ENCODE peak calls at places on chromosomes 7 and 10, in ten cellular contexts. M is sigmoid colon, S is K562, I is transverse colon, E is stomach, L is A549, A is tibial nerve, H is esophagus muscularis mucosa, J is SK-N-SH, V is suprapubic skin. C is an unnamed sample.

GRCh38 chr10:113053881-113054280 is 103.8 kb downstream of the TCF7L2 start:
- DNase-seq in M (peak), S (no peak), I (no peak), E (no peak), L (no peak), A (no peak), H (no peak), J (no peak), V (no peak), C (no peak)

GRCh38 chr7:128443817-128444216 is 11.9 kb upstream of the HILPDA start:
- DNase-seq in M (no peak), S (no peak), I (no peak), E (peak), L (no peak), A (no peak), H (no peak), J (no peak), V (no peak), C (no peak)

GRCh38 chr10:11533328-11533781 is 78.1 kb downstream of the USP6NL start:
- DNase-seq in M (no peak), S (peak), I (no peak), E (no peak), L (peak), A (no peak), H (no peak), J (no peak), V (no peak), C (no peak)

GRCh38 chr7:16026253-16027020 is 340.0 kb upstream of the MEOX2 start:
- DNase-seq in M (peak), S (no peak), I (no peak), E (no peak), L (no peak), A (no peak), H (no peak), J (no peak), V (no peak), C (no peak)

GRCh38 chr7:50166997-50167961 is 74.2 kb upstream of the ZPBP start:
- DNase-seq in M (no peak), S (no peak), I (no peak), E (no peak), L (no peak), A (no peak), H (peak), J (no peak), V (no peak), C (no peak)

GRCh38 chr10:46326066-46326465 is 39.3 kb downstream of the ANTXRL start:
- DNase-seq in M (no peak), S (no peak), I (no peak), E (no peak), L (no peak), A (no peak), H (no peak), J (no peak), V (no peak), C (no peak)

GRCh38 chr10:124035928-124036558 is 57.4 kb downstream of the CHST15 start:
- DNase-seq in M (no peak), S (peak), I (peak), E (peak), L (peak), A (no peak), H (no peak), J (no peak), V (peak), C (no peak)

GRCh38 chr10:75887981-75888380 is 456.6 kb downstream of the LRMDA start:
- DNase-seq in M (no peak), S (no peak), I (no peak), E (no peak), L (no peak), A (no peak), H (no peak), J (no peak), V (no peak), C (no peak)

GRCh38 chr7:27190284-27190748 is 5.3 kb upstream of the HOXA11 start:
- DNase-seq in M (no peak), S (no peak), I (no peak), E (peak), L (no peak), A (no peak), H (no peak), J (no peak), V (peak), C (no peak)

GRCh38 chr7:33287738-33288137 is 158.4 kb downstream of the BBS9 start:
- DNase-seq in M (no peak), S (no peak), I (no peak), E (no peak), L (peak), A (no peak), H (no peak), J (no peak), V (no peak), C (no peak)

GRCh38 chr10:3538291-3538849 is 246.6 kb downstream of the KLF6 start:
- DNase-seq in M (no peak), S (no peak), I (no peak), E (no peak), L (peak), A (no peak), H (no peak), J (no peak), V (no peak), C (no peak)

GRCh38 chr7:77497079-77497478 is 40.0 kb upstream of the PTPN12 start:
- DNase-seq in M (no peak), S (no peak), I (no peak), E (no peak), L (no peak), A (no peak), H (no peak), J (no peak), V (no peak), C (no peak)

GRCh38 chr7:74324499-74325229 is 35.5 kb downstream of the CLIP2 start:
- DNase-seq in M (peak), S (no peak), I (peak), E (no peak), L (no peak), A (no peak), H (no peak), J (peak), V (no peak), C (no peak)

GRCh38 chr7:45869426-45869825 is 3.5 kb downstream of the CCDC201 start:
- DNase-seq in M (no peak), S (no peak), I (no peak), E (no peak), L (peak), A (no peak), H (no peak), J (no peak), V (no peak), C (no peak)

GRCh38 chr10:2839081-2839725 is 228.1 kb upstream of the PFKP start:
- DNase-seq in M (no peak), S (peak), I (peak), E (no peak), L (peak), A (no peak), H (peak), J (peak), V (no peak), C (no peak)

GRCh38 chr7:149598721-149599308 is 101.2 kb upstream of the ZNF746 start:
- DNase-seq in M (no peak), S (peak), I (no peak), E (no peak), L (peak), A (no peak), H (no peak), J (peak), V (no peak), C (no peak)

GRCh38 chr7:36600314-36600682 is 124.0 kb downstream of the AOAH start:
- DNase-seq in M (no peak), S (no peak), I (no peak), E (no peak), L (no peak), A (no peak), H (peak), J (no peak), V (no peak), C (no peak)

GRCh38 chr7:55476071-55476803 is 96.1 kb downstream of the VOPP1 start:
- DNase-seq in M (no peak), S (no peak), I (no peak), E (no peak), L (no peak), A (no peak), H (peak), J (no peak), V (no peak), C (no peak)

GRCh38 chr10:79404231-79404609 is 41.2 kb downstream of the ZCCHC24 start:
- DNase-seq in M (peak), S (peak), I (peak), E (peak), L (no peak), A (peak), H (no peak), J (no peak), V (peak), C (peak)

GRCh38 chr7:116591202-116592040 is 66.6 kb downstream of the CAV1 start:
- DNase-seq in M (no peak), S (peak), I (no peak), E (no peak), L (peak), A (no peak), H (no peak), J (peak), V (no peak), C (no peak)

GRCh38 chr7:27364344-27364758 is 121.7 kb downstream of the EVX1 start:
- DNase-seq in M (peak), S (no peak), I (peak), E (peak), L (no peak), A (peak), H (no peak), J (no peak), V (peak), C (peak)

GRCh38 chr10:92667078-92667477 is 22.7 kb upstream of the HHEX start:
- DNase-seq in M (no peak), S (no peak), I (no peak), E (no peak), L (no peak), A (no peak), H (no peak), J (no peak), V (no peak), C (no peak)

GRCh38 chr7:101669307-101669706 is 40.2 kb upstream of the MYL10 start:
- DNase-seq in M (no peak), S (peak), I (no peak), E (no peak), L (peak), A (no peak), H (no peak), J (no peak), V (no peak), C (no peak)

GRCh38 chr7:156725074-156725473 is 84.5 kb downstream of the RNF32 start:
- DNase-seq in M (no peak), S (no peak), I (no peak), E (no peak), L (no peak), A (no peak), H (no peak), J (no peak), V (no peak), C (no peak)

GRCh38 chr7:120738816-120739215 is 119.1 kb downstream of the TSPAN12 start:
- DNase-seq in M (no peak), S (no peak), I (no peak), E (no peak), L (no peak), A (no peak), H (no peak), J (no peak), V (no peak), C (no peak)

GRCh38 chr10:116268976-116269375 is 4.0 kb downstream of the GFRA1 start:
- DNase-seq in M (no peak), S (no peak), I (no peak), E (no peak), L (peak), A (no peak), H (no peak), J (peak), V (no peak), C (no peak)

GRCh38 chr7:50854831-50855230 is 72.1 kb upstream of the GRB10 start:
- DNase-seq in M (no peak), S (no peak), I (no peak), E (no peak), L (no peak), A (no peak), H (no peak), J (no peak), V (no peak), C (no peak)

GRCh38 chr7:22572937-22573336 is 72.9 kb upstream of the STEAP1B start:
- DNase-seq in M (no peak), S (no peak), I (no peak), E (no peak), L (peak), A (no peak), H (no peak), J (no peak), V (no peak), C (no peak)
- TF ChIP-seq EP300 in M (no peak), S (no peak), I (no peak), E (no peak), L (peak), A (no peak), H (no peak), J (no peak), V (no peak), C (no peak)

GRCh38 chr7:2171855-2172254 is 60.9 kb downstream of the MAD1L1 start:
- DNase-seq in M (no peak), S (no peak), I (no peak), E (no peak), L (no peak), A (no peak), H (no peak), J (peak), V (no peak), C (no peak)

GRCh38 chr7:2169923-2170575 is 62.7 kb downstream of the MAD1L1 start:
- DNase-seq in M (no peak), S (no peak), I (no peak), E (no peak), L (no peak), A (no peak), H (no peak), J (peak), V (no peak), C (no peak)

GRCh38 chr7:2172311-2173183 is 60.2 kb downstream of the MAD1L1 start:
- DNase-seq in M (no peak), S (no peak), I (peak), E (peak), L (peak), A (no peak), H (no peak), J (peak), V (no peak), C (peak)

GRCh38 chr7:2168612-2169312 is 64.0 kb downstream of the MAD1L1 start:
- DNase-seq in M (no peak), S (no peak), I (no peak), E (no peak), L (no peak), A (no peak), H (no peak), J (peak), V (no peak), C (no peak)

DNA sequence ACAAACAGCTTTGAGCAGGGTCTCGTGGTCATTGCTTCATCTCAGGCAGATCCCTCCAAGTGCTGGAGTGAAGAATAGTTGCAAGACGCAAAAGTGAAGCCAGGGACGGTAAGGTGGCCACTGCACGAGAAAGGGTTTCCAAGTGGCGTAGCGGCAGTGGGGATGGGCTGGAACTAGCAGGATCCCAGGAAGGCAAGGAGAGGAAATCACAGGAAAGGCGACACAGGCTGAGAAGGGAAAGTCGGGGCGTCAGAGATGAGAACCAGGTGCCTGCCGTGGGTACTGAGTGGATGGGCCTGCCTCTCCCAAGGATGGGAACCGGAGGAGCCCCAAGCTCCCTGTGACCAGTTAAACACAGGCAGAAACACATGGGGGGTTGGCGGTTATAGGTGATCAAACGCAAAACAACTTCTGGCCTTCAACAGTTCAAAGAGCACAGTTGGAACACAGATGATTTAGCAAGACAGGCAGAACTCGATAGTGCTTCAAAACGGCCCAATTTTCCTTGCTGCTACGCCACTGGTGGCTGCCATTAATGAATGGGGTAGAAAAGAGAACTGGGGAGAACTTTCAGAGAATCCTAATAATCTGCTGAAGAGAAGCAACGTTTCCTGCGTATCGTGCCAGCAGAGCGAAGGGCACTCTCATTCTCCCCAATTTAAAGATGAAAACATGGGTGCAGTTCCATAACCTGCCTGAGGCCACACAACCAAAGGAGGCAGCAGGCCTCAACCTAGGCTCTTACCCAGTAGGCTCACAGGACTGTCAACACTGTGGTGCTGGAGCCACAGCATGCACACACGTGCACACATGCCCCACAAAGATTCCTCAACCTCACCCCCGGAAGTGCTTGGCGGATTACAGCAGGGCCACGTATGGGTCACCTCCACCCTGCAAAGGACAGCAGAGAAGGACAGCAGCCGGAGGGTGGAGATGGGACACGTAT is 61.9 kb downstream of the MAD1L1 start:
- DNase-seq in M (no peak), S (no peak), I (no peak), E (no peak), L (no peak), A (no peak), H (no peak), J (peak), V (no peak), C (no peak)
- H3K27ac ChIP-seq in M (no peak), S (no peak), I (no peak), E (no peak), L (no peak), A (no peak), H (no peak), J (peak), V (no peak), C (no peak)

GRCh38 chr10:6173203-6173602 is 29.5 kb upstream of the PFKFB3 start:
- DNase-seq in M (no peak), S (peak), I (peak), E (no peak), L (peak), A (no peak), H (no peak), J (no peak), V (no peak), C (no peak)
- TF ChIP-seq EP300 in M (no peak), S (no peak), I (no peak), E (no peak), L (no peak), A (no peak), H (no peak), J (no peak), V (no peak), C (no peak)

DNA sequence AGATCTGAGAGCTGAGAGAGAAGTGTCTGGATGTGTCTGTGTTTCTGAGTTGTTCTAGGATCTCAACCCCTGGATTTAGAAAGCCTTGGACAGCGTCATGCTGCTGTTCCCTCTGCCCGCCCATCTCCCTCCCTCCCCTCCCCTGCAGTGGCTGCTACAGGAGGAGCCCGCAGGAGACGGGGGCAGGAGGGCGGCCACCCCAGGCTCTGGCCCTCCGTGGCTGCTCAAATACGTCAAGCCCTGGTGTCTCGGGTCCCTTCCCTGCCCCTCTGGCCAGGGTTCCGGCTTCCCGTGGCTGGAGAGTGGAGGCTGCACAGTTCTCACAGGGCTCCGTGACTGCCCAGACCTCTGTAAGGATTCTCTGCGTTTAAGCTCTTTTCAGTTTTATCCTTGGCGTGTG is 79.5 kb downstream of the VIPR2 start:
- DNase-seq in M (no peak), S (peak), I (no peak), E (no peak), L (no peak), A (no peak), H (peak), J (no peak), V (no peak), C (no peak)
- H3K27ac ChIP-seq in M (no peak), S (no peak), I (no peak), E (peak), L (no peak), A (no peak), H (no peak), J (no peak), V (no peak), C (no peak)

GRCh38 chr7:75995052-75995471 is 667 bp upstream of the TMEM120A start:
- DNase-seq in M (no peak), S (no peak), I (no peak), E (no peak), L (no peak), A (no peak), H (no peak), J (peak), V (peak), C (no peak)
- TF ChIP-seq EP300 in M (no peak), S (no peak), I (no peak), E (no peak), L (no peak), A (no peak), H (no peak), J (no peak), V (no peak), C (no peak)

GRCh38 chr10:70137927-70138883 is 5.6 kb upstream of the AIFM2 start:
- DNase-seq in M (peak), S (no peak), I (peak), E (peak), L (no peak), A (no peak), H (no peak), J (no peak), V (no peak), C (no peak)
- H3K27ac ChIP-seq in M (no peak), S (no peak), I (peak), E (peak), L (no peak), A (no peak), H (no peak), J (no peak), V (no peak), C (no peak)